ENCODE peak calls at places on chromosomes 1 and 21, in five cellular contexts. One of them, this sample, is unnamed. For H3K4me1, the result is how much of the 10 kb centered on the place peaks cover.

GRCh38 chr1:40362699-40363098 is 10.8 kb upstream of the SMAP2 start:
- DNase-seq in neural progenitor cell: no peak
- DNase-seq in mesenchymal stem cell: peak
- DNase-seq in K562: no peak
- DNase-seq in neuronal stem cell: no peak
- DNase-seq in this sample: no peak

GRCh38 chr1:53545663-53546408 is 86.6 kb downstream of the DMRTB1 start:
- DNase-seq in neural progenitor cell: no peak
- DNase-seq in mesenchymal stem cell: no peak
- DNase-seq in K562: no peak
- DNase-seq in neuronal stem cell: no peak
- DNase-seq in this sample: no peak

GRCh38 chr1:219537182-219537581 is 75.7 kb downstream of the ZC3H11B start:
- DNase-seq in neural progenitor cell: no peak
- DNase-seq in mesenchymal stem cell: peak
- DNase-seq in K562: no peak
- DNase-seq in neuronal stem cell: no peak
- DNase-seq in this sample: no peak

GRCh38 chr1:114559356-114559755 is 22.1 kb downstream of the BCAS2 start:
- DNase-seq in neural progenitor cell: no peak
- DNase-seq in mesenchymal stem cell: no peak
- DNase-seq in K562: no peak
- DNase-seq in neuronal stem cell: no peak
- DNase-seq in this sample: no peak

GRCh38 chr1:231236938-231237337 is 4.1 kb upstream of the GNPAT start:
- DNase-seq in neural progenitor cell: no peak
- DNase-seq in mesenchymal stem cell: no peak
- DNase-seq in K562: no peak
- DNase-seq in neuronal stem cell: no peak
- DNase-seq in this sample: no peak

GRCh38 chr1:37472994-37473393 is 1.4 kb upstream of the ZC3H12A start:
- DNase-seq in neural progenitor cell: no peak
- DNase-seq in mesenchymal stem cell: no peak
- DNase-seq in K562: no peak
- DNase-seq in neuronal stem cell: no peak
- DNase-seq in this sample: peak

GRCh38 chr1:153371231-153371630 is 4.2 kb downstream of the S100A12 start:
- DNase-seq in neural progenitor cell: no peak
- DNase-seq in mesenchymal stem cell: no peak
- DNase-seq in K562: no peak
- DNase-seq in neuronal stem cell: no peak
- DNase-seq in this sample: peak

GRCh38 chr1:100643430-100644196 is 75.9 kb upstream of the VCAM1 start:
- DNase-seq in neural progenitor cell: no peak
- DNase-seq in mesenchymal stem cell: no peak
- DNase-seq in K562: no peak
- DNase-seq in neuronal stem cell: no peak
- DNase-seq in this sample: no peak

GRCh38 chr21:22374218-22374969 is 1376.2 kb downstream of the NCAM2 start:
- DNase-seq in neural progenitor cell: peak
- DNase-seq in mesenchymal stem cell: no peak
- DNase-seq in K562: no peak
- DNase-seq in neuronal stem cell: peak
- DNase-seq in this sample: no peak
- H2AFZ ChIP-seq in neural progenitor cell: no peak
- H2AFZ ChIP-seq in mesenchymal stem cell: no peak
- H2AFZ ChIP-seq in K562: no peak
- H2AFZ ChIP-seq in neuronal stem cell: no peak
- H2AFZ ChIP-seq in this sample: no peak

DNA sequence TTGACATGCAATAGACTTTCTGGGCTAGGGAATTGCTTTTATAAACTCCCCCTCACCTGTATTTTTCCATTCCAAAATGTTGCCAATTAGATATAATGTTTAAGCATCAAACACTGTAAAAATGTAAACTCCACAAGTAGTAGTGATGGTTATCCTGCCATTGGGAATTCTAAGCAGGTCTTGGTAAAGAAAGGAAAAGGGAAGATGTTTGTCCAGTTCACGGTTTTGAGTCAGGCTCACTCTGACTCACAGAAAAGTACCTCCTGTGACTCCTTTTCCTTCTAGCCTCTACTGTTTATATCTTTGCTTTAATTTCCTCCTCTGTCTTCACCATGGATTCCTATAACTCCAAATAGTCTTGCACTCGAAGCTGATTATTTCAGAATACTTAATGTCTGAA is 19.0 kb upstream of the PTPN14 start:
- DNase-seq in neural progenitor cell: no peak
- DNase-seq in mesenchymal stem cell: peak
- DNase-seq in K562: no peak
- DNase-seq in neuronal stem cell: no peak
- DNase-seq in this sample: peak
- H3K4me1 ChIP-seq in neural progenitor cell: under half
- H3K4me1 ChIP-seq in mesenchymal stem cell: under half
- H3K4me1 ChIP-seq in K562: under half
- H3K4me1 ChIP-seq in neuronal stem cell: under half
- H3K4me1 ChIP-seq in this sample: half or more

GRCh38 chr21:28227881-28228623 is 764.6 kb downstream of the LTN1 start:
- DNase-seq in neural progenitor cell: no peak
- DNase-seq in mesenchymal stem cell: peak
- DNase-seq in K562: no peak
- DNase-seq in neuronal stem cell: no peak
- DNase-seq in this sample: peak

GRCh38 chr21:28220670-28221069 is 772.0 kb downstream of the LTN1 start:
- DNase-seq in neural progenitor cell: no peak
- DNase-seq in mesenchymal stem cell: no peak
- DNase-seq in K562: no peak
- DNase-seq in neuronal stem cell: no peak
- DNase-seq in this sample: no peak

GRCh38 chr21:28226563-28226962 is 766.1 kb downstream of the LTN1 start:
- DNase-seq in neural progenitor cell: no peak
- DNase-seq in mesenchymal stem cell: no peak
- DNase-seq in K562: no peak
- DNase-seq in neuronal stem cell: no peak
- DNase-seq in this sample: no peak

GRCh38 chr21:28221984-28222383 is 770.7 kb downstream of the LTN1 start:
- DNase-seq in neural progenitor cell: no peak
- DNase-seq in mesenchymal stem cell: no peak
- DNase-seq in K562: no peak
- DNase-seq in neuronal stem cell: no peak
- DNase-seq in this sample: no peak

DNA sequence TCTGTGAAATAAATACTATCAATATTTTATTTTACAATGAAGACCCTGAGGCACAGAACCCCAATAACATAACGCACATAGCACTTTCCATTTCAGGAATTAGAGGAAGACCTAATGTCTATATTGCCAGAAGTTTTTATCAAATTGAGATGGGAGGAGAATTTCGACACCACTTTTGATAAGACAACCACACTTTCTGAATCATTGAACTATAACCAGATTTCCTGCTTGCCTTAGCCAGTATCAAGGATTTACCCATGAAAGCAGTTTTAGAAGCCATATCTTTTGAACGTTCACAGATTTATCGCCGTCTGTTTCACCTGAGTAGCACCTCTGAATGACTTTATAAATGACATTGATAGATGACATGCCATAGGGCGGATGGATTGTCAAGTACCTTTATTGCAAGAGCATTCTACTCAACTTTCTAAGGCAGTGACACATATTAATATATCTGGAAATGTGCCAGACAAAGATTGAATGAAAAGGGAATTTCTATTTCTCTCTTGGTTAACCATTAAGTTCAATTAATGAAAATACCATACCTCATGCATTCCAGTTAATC is 768.4 kb downstream of the LTN1 start:
- DNase-seq in neural progenitor cell: no peak
- DNase-seq in mesenchymal stem cell: no peak
- DNase-seq in K562: no peak
- DNase-seq in neuronal stem cell: no peak
- DNase-seq in this sample: no peak
- H3K4me2 ChIP-seq in neural progenitor cell: no peak
- H3K4me2 ChIP-seq in mesenchymal stem cell: no peak
- H3K4me2 ChIP-seq in K562: no peak
- H3K4me2 ChIP-seq in neuronal stem cell: no peak
- H3K4me2 ChIP-seq in this sample: no peak

GRCh38 chr1:204320413-204320812 is 39.3 kb downstream of the PLEKHA6 start:
- DNase-seq in neural progenitor cell: no peak
- DNase-seq in mesenchymal stem cell: peak
- DNase-seq in K562: peak
- DNase-seq in neuronal stem cell: no peak
- DNase-seq in this sample: peak

GRCh38 chr1:204322329-204322868 is 37.3 kb downstream of the PLEKHA6 start:
- DNase-seq in neural progenitor cell: peak
- DNase-seq in mesenchymal stem cell: no peak
- DNase-seq in K562: no peak
- DNase-seq in neuronal stem cell: no peak
- DNase-seq in this sample: no peak

GRCh38 chr1:204321051-204321450 is 38.7 kb downstream of the PLEKHA6 start:
- DNase-seq in neural progenitor cell: no peak
- DNase-seq in mesenchymal stem cell: no peak
- DNase-seq in K562: no peak
- DNase-seq in neuronal stem cell: no peak
- DNase-seq in this sample: no peak

GRCh38 chr1:204319462-204319861 is 40.3 kb downstream of the PLEKHA6 start:
- DNase-seq in neural progenitor cell: no peak
- DNase-seq in mesenchymal stem cell: peak
- DNase-seq in K562: peak
- DNase-seq in neuronal stem cell: no peak
- DNase-seq in this sample: peak

GRCh38 chr1:204321665-204322064 is 38.1 kb downstream of the PLEKHA6 start:
- DNase-seq in neural progenitor cell: no peak
- DNase-seq in mesenchymal stem cell: peak
- DNase-seq in K562: no peak
- DNase-seq in neuronal stem cell: no peak
- DNase-seq in this sample: peak
- H2AFZ ChIP-seq in neural progenitor cell: no peak
- H2AFZ ChIP-seq in mesenchymal stem cell: no peak
- H2AFZ ChIP-seq in K562: no peak
- H2AFZ ChIP-seq in neuronal stem cell: no peak
- H2AFZ ChIP-seq in this sample: no peak

This sample was measured in PC-3.